ENCODE peak calls at places on chromosomes 5 and 9, in five cellular contexts. P is M059J; I is HuH-7.5; V is A549; E is CD8-positive, alpha-beta T cell. Z is an unnamed sample.
A peak's percentile ranks its signal among the peaks of the same experiment; 100 is the strongest.

GRCh38 chr9:122986010-122986409 is 45.2 kb downstream of the RABGAP1 start:
- DNase-seq in P (no peak), I (no peak), V (no peak), E (no peak), Z (no peak)

GRCh38 chr5:156201793-156202388 is 125.1 kb upstream of the SGCD start:
- DNase-seq in V (peak; percentile 32), P (peak; percentile 8), E (no peak), I (no peak), Z (no peak)

GRCh38 chr5:40518511-40518917 is 161.2 kb upstream of the PTGER4 start:
- DNase-seq in I (no peak), E (no peak), V (peak; percentile 29), P (peak; percentile 99), Z (no peak)

GRCh38 chr5:132506094-132506692 is 15.6 kb upstream of the IRF1 start:
- DNase-seq in E (no peak), P (peak; percentile 95), I (peak; percentile 35), V (peak; percentile 63), Z (no peak)

GRCh38 chr9:107513464-107514092 is 24.0 kb upstream of the KLF4 start:
- DNase-seq in P (no peak), I (no peak), E (no peak), V (no peak), Z (no peak)

GRCh38 chr5:122515709-122516431 is 203.8 kb downstream of the SNCAIP start:
- DNase-seq in E (no peak), P (peak; percentile 62), I (peak; percentile 21), V (peak; percentile 50), Z (peak; percentile 52)

GRCh38 chr5:103475629-103476240 is 86.9 kb downstream of the NUDT12 start:
- DNase-seq in P (peak; percentile 62), V (peak; percentile 33), E (no peak), I (no peak), Z (no peak)

GRCh38 chr5:123520677-123521247 is 8.8 kb downstream of the CSNK1G3 start:
- DNase-seq in V (no peak), P (no peak), E (no peak), I (no peak), Z (no peak)

GRCh38 chr9:105311317-105311716 is 66.9 kb downstream of the SLC44A1 start:
- DNase-seq in V (no peak), P (no peak), I (no peak), E (no peak), Z (no peak)

GRCh38 chr9:113525831-113526230 is 62.3 kb downstream of the RGS3 start:
- DNase-seq in P (no peak), I (no peak), V (no peak), E (no peak), Z (no peak)